ENCODE peak calls at places on chromosomes 3 and 15, in nine cellular contexts. E, I, O, K, X, H, L, C and B are unnamed samples.

GRCh38 chr15:55715355-55716076 is 27.4 kb downstream of the PRTG start:
- DNase-seq in E (peak; percentile 74), I (no peak), O (no peak), K (no peak), X (no peak), H (no peak), L (no peak), C (peak; percentile 76), B (no peak)

GRCh38 chr15:82106671-82107070 is 60.9 kb upstream of the MEX3B start:
- DNase-seq in E (no peak), I (no peak), O (no peak), K (no peak), X (no peak), H (no peak), L (no peak), C (no peak), B (no peak)

GRCh38 chr3:52119826-52120225 is 34.4 kb downstream of the POC1A start:
- DNase-seq in E (no peak), I (no peak), O (no peak), K (peak; percentile 69), X (no peak), H (no peak), L (no peak), C (no peak), B (no peak)

GRCh38 chr15:74432968-74433591 is 678 bp downstream of the SEMA7A start:
- DNase-seq in E (no peak), I (no peak), O (no peak), K (no peak), X (peak; percentile 44), H (no peak), L (no peak), C (peak; percentile 49), B (no peak)

GRCh38 chr3:65493938-65494337 is 544.8 kb downstream of the MAGI1 start:
- DNase-seq in E (no peak), I (no peak), O (no peak), K (no peak), X (no peak), H (no peak), L (no peak), C (no peak), B (no peak)

GRCh38 chr3:104069114-104069513 is 1297.6 kb upstream of the ALCAM start:
- DNase-seq in E (no peak), I (no peak), O (no peak), K (no peak), X (no peak), H (no peak), L (no peak), C (no peak), B (no peak)

GRCh38 chr3:101998256-101998926 is 149.1 kb downstream of the NFKBIZ start:
- DNase-seq in E (no peak), I (no peak), O (no peak), K (no peak), X (no peak), H (no peak), L (no peak), C (no peak), B (no peak)

GRCh38 chr15:51289290-51289689 is 49.1 kb downstream of the CYP19A1 start:
- DNase-seq in E (no peak), I (no peak), O (no peak), K (no peak), X (no peak), H (no peak), L (no peak), C (no peak), B (no peak)

GRCh38 chr15:60423540-60423939 is 25.8 kb upstream of the ANXA2 start:
- DNase-seq in E (peak; percentile 77), I (no peak), O (no peak), K (no peak), X (no peak), H (peak; percentile 86), L (peak; percentile 93), C (peak; percentile 85), B (peak; percentile 75)

GRCh38 chr15:93067649-93068085 is 21.3 kb downstream of the RGMA start:
- DNase-seq in E (no peak), I (no peak), O (no peak), K (no peak), X (no peak), H (no peak), L (no peak), C (no peak), B (no peak)

GRCh38 chr15:86163771-86164170 is 84.1 kb downstream of the AGBL1 start:
- DNase-seq in E (no peak), I (no peak), O (no peak), K (no peak), X (no peak), H (peak; percentile 60), L (no peak), C (no peak), B (no peak)

GRCh38 chr3:58574682-58575081 is 2.5 kb downstream of the FAM107A start:
- DNase-seq in E (no peak), I (no peak), O (no peak), K (no peak), X (no peak), H (no peak), L (no peak), C (no peak), B (no peak)
- H3K4me1 ChIP-seq in E (peaks cover 13% of the 10 kb centered on the region), I (no peaks in the 10 kb centered on the region), O (no peaks in the 10 kb centered on the region), K (no peaks in the 10 kb centered on the region), X (no peaks in the 10 kb centered on the region), H (peaks cover 5% of the 10 kb centered on the region), L (no peaks in the 10 kb centered on the region), C (peaks cover 31% of the 10 kb centered on the region), B (no peaks in the 10 kb centered on the region)

GRCh38 chr3:30894521-30895289 is at the start of gene GADL1:
- DNase-seq in E (peak; percentile 75), I (no peak), O (no peak), K (peak; percentile 86), X (no peak), H (peak; percentile 60), L (no peak), C (peak; percentile 77), B (peak; percentile 76)
- H3K4me1 ChIP-seq in E (peaks cover 42% of the 10 kb centered on the region), I (no peaks in the 10 kb centered on the region), O (peaks cover 13% of the 10 kb centered on the region), K (no peaks in the 10 kb centered on the region), X (peaks cover 4% of the 10 kb centered on the region), H (peaks cover 3% of the 10 kb centered on the region), L (no peaks in the 10 kb centered on the region), C (peaks cover 10% of the 10 kb centered on the region), B (peaks cover 65% of the 10 kb centered on the region)

GRCh38 chr3:46958469-46959168 is 17.9 kb downstream of the CCDC12 start:
- DNase-seq in E (no peak), I (no peak), O (no peak), K (no peak), X (no peak), H (no peak), L (no peak), C (no peak), B (no peak)

GRCh38 chr3:46959169-46959515 is 17.4 kb downstream of the CCDC12 start:
- DNase-seq in E (no peak), I (peak; percentile 20), O (no peak), K (no peak), X (no peak), H (no peak), L (no peak), C (no peak), B (no peak)

GRCh38 chr3:46962427-46962826 is 14.1 kb downstream of the CCDC12 start:
- DNase-seq in E (no peak), I (no peak), O (no peak), K (no peak), X (no peak), H (no peak), L (no peak), C (no peak), B (no peak)

GRCh38 chr3:46960801-46961200 is 15.7 kb downstream of the CCDC12 start:
- DNase-seq in E (no peak), I (no peak), O (no peak), K (no peak), X (no peak), H (no peak), L (no peak), C (no peak), B (no peak)

DNA sequence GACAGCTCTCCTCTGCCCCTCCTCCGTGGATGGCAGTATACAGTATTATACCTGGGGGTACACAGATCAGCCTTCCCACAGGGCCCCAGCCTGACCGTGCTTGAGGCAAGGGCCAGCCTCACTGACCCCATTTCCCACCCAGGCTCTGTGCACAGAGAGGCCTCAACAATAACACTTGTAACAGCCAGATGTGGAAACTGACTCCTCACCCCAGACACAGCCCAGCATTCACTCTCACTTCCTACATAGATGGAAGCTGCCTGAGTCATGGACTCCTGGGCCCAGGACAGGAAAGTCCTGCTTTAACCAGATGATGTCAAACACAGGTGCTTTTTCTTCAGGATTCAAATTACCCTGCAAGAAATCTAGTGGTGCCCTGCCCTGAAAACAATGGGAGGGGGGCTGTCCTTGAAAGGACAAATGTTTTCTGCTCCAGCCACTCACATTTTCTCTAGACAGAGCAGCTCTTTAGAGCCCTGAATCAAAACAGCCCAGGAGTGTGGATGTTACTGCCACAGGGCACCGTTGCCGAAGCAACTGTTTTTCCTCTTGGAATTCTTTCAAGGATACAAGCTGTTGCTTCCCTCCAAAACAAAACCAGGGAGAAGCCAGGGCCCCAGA is 16.4 kb downstream of the CCDC12 start:
- DNase-seq in E (peak; percentile 39), I (no peak), O (no peak), K (peak; percentile 72), X (no peak), H (peak; percentile 68), L (no peak), C (peak; percentile 47), B (no peak)
- H3K4me1 ChIP-seq in E (peaks cover 16% of the 10 kb centered on the region), I (peaks cover 44% of the 10 kb centered on the region), O (peaks cover 74% of the 10 kb centered on the region), K (peaks cover 1% of the 10 kb centered on the region), X (peaks cover 25% of the 10 kb centered on the region), H (peaks cover 66% of the 10 kb centered on the region), L (no peaks in the 10 kb centered on the region), C (peaks cover 18% of the 10 kb centered on the region), B (no peaks in the 10 kb centered on the region)

GRCh38 chr15:80170596-80170995 is 17.8 kb downstream of the FAH start:
- DNase-seq in E (no peak), I (no peak), O (no peak), K (no peak), X (no peak), H (no peak), L (no peak), C (no peak), B (no peak)

GRCh38 chr15:80174017-80174746 is 21.4 kb downstream of the FAH start:
- DNase-seq in E (no peak), I (no peak), O (no peak), K (peak; percentile 89), X (no peak), H (no peak), L (no peak), C (no peak), B (no peak)

GRCh38 chr15:80171787-80172186 is 19.0 kb downstream of the FAH start:
- DNase-seq in E (no peak), I (no peak), O (no peak), K (no peak), X (no peak), H (no peak), L (no peak), C (peak; percentile 36), B (no peak)

GRCh38 chr15:80173022-80173759 is 20.4 kb downstream of the FAH start:
- DNase-seq in E (peak; percentile 87), I (peak; percentile 18), O (peak; percentile 55), K (no peak), X (peak; percentile 70), H (peak; percentile 83), L (peak; percentile 58), C (peak; percentile 81), B (peak; percentile 58)

DNA sequence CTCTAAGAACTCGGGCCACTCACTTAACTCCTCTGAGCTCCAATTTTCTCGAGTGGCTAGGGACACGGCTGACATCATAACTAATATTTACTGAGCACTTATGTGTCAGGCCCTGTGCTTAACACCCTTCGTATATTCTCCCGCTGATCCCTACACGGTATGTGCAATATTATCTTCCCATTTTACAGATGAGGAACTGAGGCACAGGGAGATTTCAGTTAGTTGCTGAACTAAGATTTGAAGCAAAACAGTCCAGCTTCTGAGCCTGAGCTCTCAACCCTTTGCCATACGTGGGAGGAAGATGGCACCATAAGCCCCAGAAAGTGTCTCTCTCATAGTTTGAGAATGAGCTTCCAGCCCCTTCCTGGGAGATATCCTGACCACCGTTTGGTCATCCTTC is 19.6 kb downstream of the FAH start:
- DNase-seq in E (no peak), I (no peak), O (no peak), K (no peak), X (no peak), H (no peak), L (no peak), C (no peak), B (no peak)
- H3K4me1 ChIP-seq in E (no peaks in the 10 kb centered on the region), I (no peaks in the 10 kb centered on the region), O (no peaks in the 10 kb centered on the region), K (peaks cover 2% of the 10 kb centered on the region), X (peaks cover 3% of the 10 kb centered on the region), H (no peaks in the 10 kb centered on the region), L (no peaks in the 10 kb centered on the region), C (no peaks in the 10 kb centered on the region), B (no peaks in the 10 kb centered on the region)